ENCODE peak calls at places on chromosomes 11 and 22, in four cellular contexts. H is K562, Z is WTC11, O is GM12878. R is an unnamed sample.

GRCh38 chr11:126843096-126843495 is 157.5 kb downstream of the KIRREL3 start:
- DNase-seq in Z (no peak), O (no peak), H (no peak), R (no peak)

GRCh38 chr11:70715166-70715565 is 316.8 kb downstream of the CTTN start:
- DNase-seq in O (no peak), H (no peak), Z (no peak), R (no peak)

GRCh38 chr11:114233755-114234154 is 62.4 kb upstream of the NNMT start:
- DNase-seq in Z (no peak), O (no peak), H (no peak), R (no peak)

GRCh38 chr11:68546555-68546954 is 86.0 kb downstream of the PPP6R3 start:
- DNase-seq in H (peak), Z (no peak), O (no peak), R (peak)

GRCh38 chr11:104462346-104462745 is 298.4 kb upstream of the PDGFD start:
- DNase-seq in H (no peak), O (no peak), Z (no peak), R (no peak)

GRCh38 chr22:19395276-19395675 is 36.3 kb downstream of the HIRA start:
- DNase-seq in H (no peak), Z (no peak), O (no peak), R (no peak)

GRCh38 chr11:70064011-70064725 is 13.9 kb upstream of the ANO1 start:
- DNase-seq in O (no peak), Z (no peak), H (no peak), R (no peak)

GRCh38 chr11:73872746-73873412 is 3.8 kb downstream of the COA4 start:
- DNase-seq in O (no peak), H (no peak), Z (no peak), R (no peak)

GRCh38 chr11:8230921-8231847 is 32.5 kb downstream of the LMO1 start:
- DNase-seq in O (no peak), Z (no peak), H (no peak), R (no peak)

GRCh38 chr11:8231979-8232378 is 31.7 kb downstream of the LMO1 start:
- DNase-seq in O (no peak), H (no peak), Z (no peak), R (no peak)

GRCh38 chr11:8233691-8234424 is 29.8 kb downstream of the LMO1 start:
- DNase-seq in Z (no peak), O (no peak), H (no peak), R (no peak)

GRCh38 chr11:8232849-8233606 is 30.6 kb downstream of the LMO1 start:
- DNase-seq in Z (no peak), O (no peak), H (no peak), R (no peak)

GRCh38 chr11:8232414-8232813 is 31.3 kb downstream of the LMO1 start:
- DNase-seq in Z (no peak), H (no peak), O (no peak), R (no peak)
- TF ChIP-seq TCF7 in Z (no peak), H (no peak), O (no peak), R (no peak)

DNA sequence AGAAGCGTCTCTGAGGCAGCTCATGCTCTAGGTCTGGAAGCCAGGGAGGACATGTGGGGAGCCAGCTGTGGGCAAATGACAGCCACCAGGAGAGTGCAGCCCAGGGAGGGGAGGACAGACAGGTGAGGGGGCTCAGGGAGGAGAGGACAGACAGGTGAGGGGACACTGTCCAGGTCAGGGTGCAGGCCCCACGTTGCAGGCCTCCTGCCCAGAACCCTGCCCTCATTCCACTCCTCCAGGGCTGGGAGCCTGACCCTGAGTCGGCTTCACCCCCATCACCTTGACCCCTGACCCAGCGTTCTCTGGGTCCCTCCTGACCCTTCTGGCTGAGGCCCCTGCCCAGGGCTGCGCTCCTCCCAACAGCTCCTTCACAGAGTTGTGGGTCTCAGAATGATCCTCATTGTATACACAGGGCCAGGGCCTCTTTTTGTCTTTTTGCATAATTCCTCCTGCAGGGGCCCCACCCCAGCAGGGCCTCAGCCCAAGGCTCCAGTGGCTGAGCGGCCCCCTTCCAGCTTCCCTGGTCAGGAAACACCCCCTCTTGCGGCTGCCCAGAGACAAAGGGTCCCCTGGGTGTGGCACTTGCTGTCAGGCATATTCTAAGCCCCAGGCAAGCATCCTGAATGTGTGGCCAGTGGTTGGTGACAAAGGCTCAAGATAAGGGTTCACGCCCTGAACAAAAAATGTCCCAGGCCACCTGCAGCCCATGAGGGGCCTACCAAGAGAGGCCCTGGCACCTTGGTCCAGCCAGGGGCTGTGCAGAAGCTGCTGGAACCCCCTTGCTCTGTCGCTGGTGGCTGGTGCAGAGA is 853.0 kb downstream of the BRD1 start:
- DNase-seq in H (no peak), O (no peak), Z (no peak), R (no peak)
- TF ChIP-seq ETV6 in H (no peak), O (no peak), Z (no peak), R (no peak)

GRCh38 chr11:85784907-85785306 is 26.0 kb downstream of the SYTL2 start:
- DNase-seq in O (no peak), H (no peak), Z (no peak), R (no peak)
- TF ChIP-seq TCF7 in O (no peak), H (no peak), Z (no peak), R (no peak)

DNA sequence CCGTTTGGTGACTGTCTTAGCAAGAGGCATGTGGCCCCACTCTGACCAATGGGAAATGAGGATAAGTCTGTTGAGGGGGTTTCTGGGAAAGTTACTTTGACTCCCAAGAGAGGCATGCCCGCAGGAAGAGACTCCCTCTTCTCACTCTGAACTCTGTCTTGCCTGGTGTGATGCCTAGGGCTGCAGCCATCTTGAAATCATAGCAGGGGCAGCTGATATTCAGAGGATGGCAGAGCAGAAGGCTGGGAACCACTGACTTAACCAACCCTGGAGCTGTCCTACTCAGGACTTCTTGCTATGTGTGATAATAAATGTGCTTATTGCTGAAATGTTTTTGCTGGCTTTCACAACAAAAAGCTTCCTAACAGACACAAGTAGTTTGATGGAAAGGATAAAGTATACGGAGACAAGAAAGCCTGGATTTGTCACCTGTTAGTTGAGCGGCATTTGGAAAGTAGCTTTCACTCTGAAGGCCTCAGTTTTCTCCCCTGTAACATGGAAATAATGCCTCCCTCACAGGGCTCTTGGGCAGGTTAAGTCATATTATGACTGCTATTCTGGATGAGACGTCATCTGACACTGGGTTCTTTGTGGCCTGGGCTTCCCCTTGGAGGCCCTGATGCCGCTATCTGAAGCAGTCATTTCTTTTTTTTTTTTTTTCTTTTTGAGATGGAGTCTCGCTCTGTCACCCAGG is 128.5 kb downstream of the CEP164 start:
- DNase-seq in Z (no peak), H (no peak), O (peak), R (no peak)
- TF ChIP-seq ETV6 in Z (no peak), H (no peak), O (no peak), R (no peak)

GRCh38 chr22:22748756-22749155 is 104.3 kb downstream of the GGTLC2 start:
- DNase-seq in H (no peak), O (no peak), Z (no peak), R (no peak)
- TF ChIP-seq TCF7 in H (no peak), O (no peak), Z (no peak), R (no peak)

DNA sequence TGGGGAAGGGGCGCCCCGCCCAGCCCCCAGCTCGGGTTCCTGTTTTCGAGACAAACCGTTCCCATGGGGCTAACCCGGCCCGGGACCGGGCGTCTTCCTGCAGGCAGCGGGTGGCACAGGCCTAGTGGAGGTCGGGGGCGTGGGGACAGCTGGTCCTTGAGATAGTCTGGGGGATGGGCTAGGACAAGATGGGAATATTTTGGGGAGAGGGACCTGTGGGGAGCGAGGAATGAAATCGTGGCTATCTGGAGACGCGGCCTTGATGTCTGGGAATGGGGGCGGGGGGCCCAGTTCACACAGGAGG is 1.2 kb upstream of the RASGRP2 start:
- DNase-seq in H (no peak), Z (peak), O (no peak), R (no peak)
- TF ChIP-seq ETV6 in H (no peak), Z (no peak), O (no peak), R (no peak)

GRCh38 chr11:9386086-9386485 is 1.6 kb downstream of the IPO7 start:
- DNase-seq in O (no peak), H (no peak), Z (no peak), R (no peak)
- TF ChIP-seq TCF7 in O (no peak), H (no peak), Z (no peak), R (no peak)

GRCh38 chr22:37681001-37681424 is 5.1 kb upstream of the NOL12 start:
- DNase-seq in O (no peak), Z (no peak), H (no peak), R (no peak)
- TF ChIP-seq ETV6 in O (no peak), Z (no peak), H (no peak), R (no peak)

DNA sequence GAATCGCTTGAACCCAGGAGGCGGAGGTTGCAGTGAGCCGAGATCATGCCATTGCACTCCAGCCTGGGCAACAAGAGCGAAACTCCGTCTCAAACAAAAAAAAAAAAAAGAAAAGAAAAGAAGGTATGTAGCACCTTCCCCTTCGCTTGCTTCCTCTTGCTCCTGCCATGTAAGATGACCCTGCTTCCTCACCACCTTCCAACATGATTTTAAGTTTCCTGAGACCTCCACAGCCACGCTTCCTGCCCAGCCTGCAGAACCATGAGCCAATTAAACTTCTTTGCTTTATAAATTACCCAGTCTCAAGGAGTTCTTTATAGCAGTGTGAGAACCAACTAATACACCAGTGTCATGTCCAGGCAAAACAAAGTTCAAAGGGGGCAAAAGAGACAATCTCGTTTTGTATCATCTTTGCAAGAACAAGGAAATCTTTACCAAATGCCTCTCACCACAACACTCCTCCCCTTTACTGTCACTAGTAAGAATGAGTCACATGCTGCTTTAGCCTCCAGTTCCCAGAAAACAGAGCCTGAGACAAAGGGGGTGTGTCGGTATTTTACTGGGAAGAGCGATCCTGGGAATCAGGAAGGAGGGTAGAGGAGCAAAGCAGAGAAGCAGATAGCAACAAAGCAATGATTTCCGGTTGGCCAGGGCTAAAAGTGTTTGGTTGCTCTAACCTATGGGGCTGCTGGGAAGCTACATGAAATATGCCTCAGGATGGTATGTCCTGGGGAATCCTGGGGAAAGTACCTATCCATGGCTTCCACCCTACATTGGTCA is 10.5 kb upstream of the MCHR1 start:
- DNase-seq in O (no peak), H (peak), Z (no peak), R (peak)
- TF ChIP-seq TCF7 in O (no peak), H (no peak), Z (no peak), R (no peak)

DNA sequence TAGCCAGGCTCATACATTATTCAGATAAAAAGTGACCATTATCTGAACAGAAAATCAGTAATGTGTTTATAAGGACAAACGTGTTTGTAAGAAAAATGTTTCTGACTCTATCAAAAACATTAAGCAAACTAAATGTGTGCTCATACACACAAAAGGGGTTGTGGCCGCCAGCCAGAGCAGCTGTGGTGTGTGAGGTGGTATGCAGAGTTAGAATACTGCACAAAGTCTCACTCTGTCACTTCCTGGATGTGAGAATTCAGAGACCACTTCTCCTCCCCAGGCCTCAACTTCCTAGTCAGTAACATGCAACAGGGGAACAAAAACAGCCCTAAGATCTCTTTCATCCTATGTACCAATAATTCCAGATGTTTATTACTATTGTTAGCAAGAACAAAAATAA is 9.4 kb downstream of the OR5B21 start:
- DNase-seq in Z (no peak), H (no peak), O (no peak), R (no peak)
- TF ChIP-seq ETV6 in Z (no peak), H (no peak), O (no peak), R (no peak)